ENCODE peak calls at places on chromosomes 12 and 14, in six cellular contexts. X is GM10248, H is GM13977, T is fibroblast of lung, F is retinal pigment epithelial cell, W is cardiac fibroblast. C is an unnamed sample.

GRCh38 chr12:47123730-47124129 is 44.0 kb upstream of the AMIGO2 start:
- DNase-seq in X (no peak), H (no peak), T (no peak), F (no peak), W (peak), C (no peak)

GRCh38 chr12:124484526-124484953 is 82.9 kb downstream of the NCOR2 start:
- DNase-seq in X (peak), H (peak), T (no peak), F (no peak), W (no peak), C (peak)

GRCh38 chr14:39873793-39874192 is 441.6 kb upstream of the FBXO33 start:
- DNase-seq in X (no peak), H (no peak), T (no peak), F (no peak), W (no peak), C (no peak)

GRCh38 chr12:98532687-98533304 is 17.4 kb downstream of the TMPO start:
- DNase-seq in X (no peak), H (no peak), T (peak), F (no peak), W (peak), C (peak)

GRCh38 chr14:103871596-103872480 is 24.5 kb upstream of the PPP1R13B start:
- DNase-seq in X (peak), H (peak), T (no peak), F (no peak), W (no peak), C (peak)

GRCh38 chr12:6765048-6765633 is 1.0 kb upstream of the PTMS start:
- DNase-seq in X (no peak), H (no peak), T (no peak), F (no peak), W (no peak), C (no peak)

GRCh38 chr12:132186857-132187620 is 42.8 kb downstream of the NOC4L start:
- DNase-seq in X (no peak), H (no peak), T (no peak), F (no peak), W (no peak), C (no peak)

GRCh38 chr12:26172478-26172877 is 22.9 kb upstream of the SSPN start:
- DNase-seq in X (no peak), H (no peak), T (no peak), F (no peak), W (no peak), C (no peak)

GRCh38 chr12:89889051-89889450 is 180.4 kb upstream of the ATP2B1 start:
- DNase-seq in X (no peak), H (no peak), T (peak), F (no peak), W (peak), C (no peak)

GRCh38 chr12:66055837-66056319 is 74.7 kb downstream of the LLPH start:
- DNase-seq in X (peak), H (peak), T (no peak), F (no peak), W (no peak), C (peak)

GRCh38 chr12:132525833-132526455 is 36.0 kb downstream of the FBRSL1 start:
- DNase-seq in X (no peak), H (no peak), T (no peak), F (no peak), W (no peak), C (no peak)

DNA sequence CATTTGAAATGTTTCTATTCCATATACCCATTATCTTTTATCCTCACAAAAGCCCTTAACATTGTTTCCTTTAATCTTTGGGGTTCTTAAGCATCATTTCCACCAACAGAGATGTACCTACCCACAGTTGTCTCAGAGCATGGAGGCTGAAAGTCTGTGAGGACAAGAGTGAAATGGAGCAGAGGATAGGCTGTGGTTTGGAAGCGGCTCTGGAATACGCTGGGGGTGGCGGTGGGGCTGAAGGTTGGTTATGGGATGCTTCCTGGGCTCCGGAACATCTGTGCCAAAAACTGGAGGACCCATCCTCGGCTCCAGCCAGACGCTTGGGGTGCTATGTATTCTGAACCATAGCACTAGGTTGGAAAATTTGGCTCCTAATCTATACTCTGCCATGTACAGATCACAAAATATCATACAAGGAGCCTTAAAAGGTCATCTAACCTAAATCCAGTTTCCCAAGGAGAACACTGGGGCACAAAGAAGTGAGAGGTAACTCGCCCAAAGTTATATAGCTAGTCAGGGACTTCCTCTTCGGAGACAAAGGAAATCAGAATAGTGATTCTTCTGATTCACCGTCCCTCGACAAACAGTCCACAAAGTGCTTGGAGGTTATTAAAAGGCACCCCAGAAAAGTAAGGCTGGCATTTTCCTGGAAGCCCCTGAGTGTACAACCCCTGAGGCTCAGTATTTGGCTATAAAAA is 2.5 kb downstream of the PPP1R3E start:
- DNase-seq in X (no peak), H (no peak), T (no peak), F (no peak), W (no peak), C (no peak)
- TF ChIP-seq CTCF in X (no peak), H (no peak), T (no peak), F (no peak), W (no peak), C (no peak)

DNA sequence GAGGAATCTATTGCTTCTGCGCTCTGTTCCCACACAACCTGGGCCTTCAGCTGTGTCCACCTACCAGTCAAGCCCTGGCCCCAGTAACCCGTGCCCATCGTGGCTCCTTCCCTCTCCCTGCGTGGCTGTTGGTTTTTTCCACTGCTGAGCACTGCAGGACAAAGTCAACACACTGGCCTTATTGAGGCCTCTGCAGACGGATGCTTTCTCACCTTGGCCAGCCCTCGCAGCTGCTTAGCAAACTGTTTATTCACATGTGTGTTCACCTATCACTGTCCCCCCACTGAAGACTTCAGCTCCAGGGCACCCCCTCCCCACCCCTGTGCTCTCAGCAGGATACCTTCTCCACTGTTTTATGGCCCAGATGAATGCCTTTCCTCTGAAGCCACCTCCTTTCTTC is 12.8 kb upstream of the GPX2 start:
- DNase-seq in X (no peak), H (no peak), T (no peak), F (no peak), W (no peak), C (no peak)
- TF ChIP-seq CTCF in X (no peak), H (no peak), T (no peak), F (no peak), W (no peak), C (no peak)

DNA sequence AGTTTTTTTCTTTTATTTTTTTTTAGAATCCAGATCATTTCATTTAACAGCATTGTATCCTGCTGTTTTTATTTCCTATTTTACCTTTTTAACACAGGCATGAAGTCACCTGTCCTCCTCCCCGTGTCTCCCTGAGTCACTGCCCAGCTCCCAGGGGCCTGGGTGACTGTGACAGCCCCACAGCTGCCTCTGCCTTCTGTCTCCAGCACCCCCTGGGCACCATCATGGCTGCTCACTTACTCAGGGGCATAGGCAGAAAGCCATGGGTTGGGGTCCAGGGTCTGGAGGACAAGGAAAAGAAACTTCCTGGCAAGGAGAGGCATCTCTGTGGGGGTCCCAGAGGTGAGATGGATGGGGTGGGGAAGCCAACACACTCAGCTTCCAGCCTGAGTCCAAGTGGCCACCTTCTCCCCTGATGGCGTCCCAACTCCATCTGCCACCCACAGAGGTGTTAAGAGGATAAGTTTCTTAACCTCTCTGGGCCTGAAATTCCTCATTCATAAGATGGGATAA is 25.3 kb downstream of the TMEM63C start:
- DNase-seq in X (no peak), H (no peak), T (no peak), F (no peak), W (no peak), C (no peak)
- TF ChIP-seq CTCF in X (no peak), H (no peak), T (no peak), F (peak), W (no peak), C (no peak)

DNA sequence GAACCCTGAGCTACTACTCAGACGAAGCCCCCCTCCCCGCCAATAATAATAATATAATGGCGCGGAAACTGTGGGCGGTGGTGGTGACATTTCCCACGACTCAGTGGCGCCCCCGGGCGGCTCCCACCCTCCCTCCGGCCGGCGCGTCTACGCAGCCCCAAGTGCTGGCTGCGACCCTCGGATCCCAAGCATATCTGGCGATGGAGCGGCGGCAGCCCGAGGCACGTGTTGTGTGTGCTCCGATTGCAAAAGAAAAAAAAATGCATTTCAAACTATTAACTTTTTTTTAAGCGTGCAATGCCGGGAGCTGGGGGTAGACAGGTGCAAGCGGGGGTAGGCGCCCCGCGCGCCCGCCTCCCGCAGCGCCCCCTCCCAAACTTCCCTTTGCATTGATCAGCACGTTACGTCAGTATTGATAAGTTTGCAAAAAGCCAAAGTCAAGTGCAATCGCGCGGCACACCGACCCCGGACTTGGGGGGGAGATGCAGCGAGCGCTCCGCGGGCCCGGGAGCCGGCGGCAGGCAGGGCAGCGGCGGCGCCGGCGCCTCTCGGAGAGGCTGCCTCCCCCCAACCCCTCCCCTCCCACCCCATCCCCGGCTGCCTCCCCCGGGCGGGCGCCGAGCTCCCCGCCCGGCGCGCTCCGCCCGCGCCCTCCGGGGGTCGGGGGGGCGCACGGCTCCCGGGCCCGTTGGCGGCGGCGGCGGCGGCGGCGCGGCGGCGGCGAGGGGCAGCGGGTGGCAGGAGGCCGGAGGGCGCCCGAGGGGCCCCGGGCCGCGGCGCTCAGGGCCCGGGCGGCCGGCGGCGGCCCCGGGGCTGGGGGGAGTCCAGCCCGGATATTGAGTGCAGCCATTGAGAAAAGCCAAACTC is 113.1 kb upstream of the MYL2 start:
- DNase-seq in X (no peak), H (no peak), T (no peak), F (no peak), W (no peak), C (no peak)
- TF ChIP-seq CTCF in X (peak), H (peak), T (no peak), F (peak), W (peak), C (peak)

DNA sequence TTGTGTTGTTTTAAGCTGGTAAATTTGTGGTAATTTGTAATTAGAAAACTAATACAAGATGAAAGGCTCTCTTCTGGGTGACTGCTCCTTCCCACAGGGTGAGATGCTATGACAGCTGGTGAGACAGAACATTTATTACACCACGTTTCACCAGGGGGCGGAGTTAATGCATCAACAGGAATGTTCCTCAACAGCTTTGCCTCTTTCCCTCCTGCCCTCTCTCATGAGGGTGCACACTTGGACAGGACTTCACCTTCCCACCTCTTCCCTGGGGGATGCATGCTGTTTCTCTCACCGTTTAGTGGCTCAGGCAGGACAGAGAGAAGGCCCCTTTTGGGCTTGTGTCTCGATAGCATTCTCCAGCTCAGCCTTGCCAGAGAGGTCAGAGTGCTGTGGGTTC is 13.4 kb upstream of the PPP1R1A start:
- DNase-seq in X (no peak), H (no peak), T (no peak), F (no peak), W (peak), C (no peak)
- TF ChIP-seq CTCF in X (no peak), H (no peak), T (no peak), F (no peak), W (no peak), C (no peak)

GRCh38 chr12:32302218-32302826 is 97.0 kb upstream of the FGD4 start:
- DNase-seq in X (peak), H (peak), T (peak), F (no peak), W (peak), C (peak)
- TF ChIP-seq CTCF in X (peak), H (peak), T (peak), F (peak), W (peak), C (peak)

C was measured in GM20000.